ENCODE peak calls at places on chromosomes 4 and X, in six cellular contexts. Q is cardiac muscle cell; V is activated T-cell treated with anti-CD3 and anti-CD28 coated beads for 1 hour; C is activated CD4-positive, alpha-beta T cell treated with anti-CD3 and anti-CD28 coated beads, Interleukin-2, amount 50 U/mL, for 24 hours; W is stimulated activated CD4-positive, alpha-beta T cell treated with anti-CD3 and anti-CD28 coated beads, Interleukin-4, amount 100 ng/mL, for 4 hours; O is kidney glomerular epithelial cell. N is an unnamed sample.

GRCh38 chr4:5757091-5757490 is 46.1 kb downstream of the EVC start:
- DNase-seq in Q (no peak), V (no peak), C (no peak), W (no peak), O (no peak), N (no peak)

GRCh38 chr4:188032170-188032569 is 36.6 kb downstream of the ZFP42 start:
- DNase-seq in Q (no peak), V (no peak), C (no peak), W (no peak), O (no peak), N (no peak)

GRCh38 chr4:1795304-1796195 is 2.5 kb downstream of the FGFR3 start:
- DNase-seq in Q (no peak), V (no peak), C (no peak), W (no peak), O (no peak), N (peak; percentile 14)

GRCh38 chrX:928606-929005 is 283.8 kb downstream of the CRLF2 start:
- DNase-seq in Q (no peak), V (no peak), C (no peak), W (no peak), O (no peak), N (no peak)

GRCh38 chrX:53481093-53481492 is 46.9 kb upstream of the HSD17B10 start:
- DNase-seq in Q (no peak), V (no peak), C (no peak), W (no peak), O (no peak), N (no peak)

GRCh38 chr4:69122476-69122875 is 26.2 kb downstream of the UGT2B7 start:
- DNase-seq in Q (no peak), V (no peak), C (no peak), W (no peak), O (no peak), N (peak; percentile 19)

GRCh38 chr4:2378898-2379297 is 39.5 kb downstream of the ZFYVE28 start:
- DNase-seq in Q (no peak), V (no peak), C (no peak), W (no peak), O (no peak), N (no peak)

GRCh38 chrX:110383414-110383813 is 24.8 kb downstream of the RTL9 start:
- DNase-seq in Q (peak; percentile 88), V (no peak), C (no peak), W (no peak), O (peak; percentile 53), N (peak; percentile 47)

GRCh38 chrX:31988975-31989374 is 917.1 kb upstream of the FTHL17 start:
- DNase-seq in Q (no peak), V (no peak), C (no peak), W (no peak), O (no peak), N (no peak)

GRCh38 chr4:109649872-109650271 is 53.4 kb downstream of the CASP6 start:
- DNase-seq in Q (no peak), V (no peak), C (peak; percentile 15), W (peak; percentile 9), O (no peak), N (no peak)

GRCh38 chr4:1205641-1206298 is 33.4 kb upstream of the SPON2 start:
- DNase-seq in Q (no peak), V (no peak), C (no peak), W (peak; percentile 0), O (no peak), N (no peak)

GRCh38 chr4:8592366-8593267 is at the start of gene CPZ:
- DNase-seq in Q (peak; percentile 44), V (no peak), C (no peak), W (no peak), O (no peak), N (no peak)

GRCh38 chr4:48787031-48787430 is 7.0 kb upstream of the FRYL start:
- DNase-seq in Q (no peak), V (no peak), C (no peak), W (no peak), O (no peak), N (no peak)

GRCh38 chr4:148065069-148065468 is 333.2 kb downstream of the ARHGAP10 start:
- DNase-seq in Q (peak; percentile 73), V (no peak), C (no peak), W (no peak), O (peak; percentile 52), N (peak; percentile 57)

GRCh38 chr4:15186149-15186548 is 183.9 kb downstream of the CPEB2 start:
- DNase-seq in Q (peak; percentile 85), V (no peak), C (no peak), W (no peak), O (peak; percentile 89), N (peak; percentile 41)

GRCh38 chr4:54971474-54971950 is 153.9 kb downstream of the KDR start:
- DNase-seq in Q (peak; percentile 74), V (no peak), C (no peak), W (no peak), O (peak; percentile 69), N (peak; percentile 53)

GRCh38 chr4:144714166-144714565 is 68.2 kb downstream of the HHIP start:
- DNase-seq in Q (no peak), V (no peak), C (no peak), W (no peak), O (no peak), N (no peak)

GRCh38 chr4:107977482-107977881 is 12.2 kb upstream of the HADH start:
- DNase-seq in Q (no peak), V (no peak), C (no peak), W (no peak), O (no peak), N (no peak)

GRCh38 chr4:139749313-139749712 is 83.7 kb downstream of the MGST2 start:
- DNase-seq in Q (no peak), V (no peak), C (no peak), W (no peak), O (no peak), N (no peak)

GRCh38 chrX:104098151-104098808 is 14.0 kb upstream of the ZCCHC18 start:
- DNase-seq in Q (peak; percentile 83), V (peak; percentile 28), C (peak; percentile 30), W (peak; percentile 23), O (peak; percentile 49), N (peak; percentile 81)

GRCh38 chr4:140250989-140251552 is 97.1 kb upstream of the MAML3 start:
- DNase-seq in Q (no peak), V (no peak), C (no peak), W (no peak), O (no peak), N (peak; percentile 72)